ENCODE peak calls at places on chromosomes 2 and 18, in eight cellular contexts. One of them, this sample, is unnamed.

GRCh38 chr18:36814994-36815393 is 13.8 kb downstream of the TPGS2 start:
- DNase-seq in tibial nerve: no peak
- DNase-seq in A549: no peak
- DNase-seq in transverse colon: no peak
- DNase-seq in K562: peak; percentile 34
- DNase-seq in ovary: no peak
- DNase-seq in stomach: no peak
- DNase-seq in H1: no peak
- DNase-seq in this sample: no peak

GRCh38 chr2:8456149-8457091 is 225.4 kb upstream of the ID2 start:
- DNase-seq in tibial nerve: no peak
- DNase-seq in A549: no peak
- DNase-seq in transverse colon: no peak
- DNase-seq in K562: no peak
- DNase-seq in ovary: no peak
- DNase-seq in stomach: peak; percentile 31
- DNase-seq in H1: no peak
- DNase-seq in this sample: no peak

GRCh38 chr18:48002933-48003365 is 72.5 kb upstream of the SMAD2 start:
- DNase-seq in tibial nerve: no peak
- DNase-seq in A549: peak; percentile 97
- DNase-seq in transverse colon: peak; percentile 67
- DNase-seq in K562: no peak
- DNase-seq in ovary: no peak
- DNase-seq in stomach: peak; percentile 28
- DNase-seq in H1: no peak
- DNase-seq in this sample: peak; percentile 62

GRCh38 chr2:42116195-42117181 is 52.7 kb upstream of the EML4 start:
- DNase-seq in tibial nerve: no peak
- DNase-seq in A549: no peak
- DNase-seq in transverse colon: no peak
- DNase-seq in K562: no peak
- DNase-seq in ovary: no peak
- DNase-seq in stomach: no peak
- DNase-seq in H1: no peak
- DNase-seq in this sample: no peak

GRCh38 chr2:88874063-88874657 is 182.7 kb downstream of the RPIA start:
- DNase-seq in tibial nerve: peak; percentile 68
- DNase-seq in A549: peak; percentile 71
- DNase-seq in transverse colon: no peak
- DNase-seq in K562: peak; percentile 49
- DNase-seq in ovary: no peak
- DNase-seq in stomach: no peak
- DNase-seq in H1: no peak
- DNase-seq in this sample: no peak

GRCh38 chr2:36352711-36353110 is 2.9 kb upstream of the CRIM1 start:
- DNase-seq in tibial nerve: no peak
- DNase-seq in A549: peak; percentile 66
- DNase-seq in transverse colon: no peak
- DNase-seq in K562: no peak
- DNase-seq in ovary: no peak
- DNase-seq in stomach: no peak
- DNase-seq in H1: no peak
- DNase-seq in this sample: no peak

GRCh38 chr2:219626540-219626939 is 890 bp upstream of the SLC4A3 start:
- DNase-seq in tibial nerve: no peak
- DNase-seq in A549: no peak
- DNase-seq in transverse colon: no peak
- DNase-seq in K562: no peak
- DNase-seq in ovary: peak; percentile 41
- DNase-seq in stomach: no peak
- DNase-seq in H1: no peak
- DNase-seq in this sample: no peak

GRCh38 chr18:54712315-54712714 is 116.0 kb upstream of the RAB27B start:
- DNase-seq in tibial nerve: no peak
- DNase-seq in A549: peak; percentile 10
- DNase-seq in transverse colon: peak; percentile 56
- DNase-seq in K562: no peak
- DNase-seq in ovary: no peak
- DNase-seq in stomach: no peak
- DNase-seq in H1: no peak
- DNase-seq in this sample: no peak

GRCh38 chr2:170324640-170325046 is 146.7 kb downstream of the MYO3B start:
- DNase-seq in tibial nerve: no peak
- DNase-seq in A549: peak; percentile 54
- DNase-seq in transverse colon: peak; percentile 12
- DNase-seq in K562: peak; percentile 42
- DNase-seq in ovary: no peak
- DNase-seq in stomach: peak; percentile 26
- DNase-seq in H1: peak; percentile 67
- DNase-seq in this sample: no peak

GRCh38 chr2:85971369-85971768 is 82.6 kb upstream of the ST3GAL5 start:
- DNase-seq in tibial nerve: no peak
- DNase-seq in A549: no peak
- DNase-seq in transverse colon: no peak
- DNase-seq in K562: no peak
- DNase-seq in ovary: no peak
- DNase-seq in stomach: no peak
- DNase-seq in H1: no peak
- DNase-seq in this sample: no peak

GRCh38 chr2:50385361-50385760 is 646.6 kb downstream of the NRXN1 start:
- DNase-seq in tibial nerve: no peak
- DNase-seq in A549: no peak
- DNase-seq in transverse colon: no peak
- DNase-seq in K562: no peak
- DNase-seq in ovary: no peak
- DNase-seq in stomach: no peak
- DNase-seq in H1: no peak
- DNase-seq in this sample: no peak

GRCh38 chr2:95207111-95207961 is at the start of gene ZNF892:
- DNase-seq in tibial nerve: peak; percentile 82
- DNase-seq in A549: peak; percentile 94
- DNase-seq in transverse colon: peak; percentile 94
- DNase-seq in K562: peak; percentile 75
- DNase-seq in ovary: peak; percentile 89
- DNase-seq in stomach: peak; percentile 92
- DNase-seq in H1: peak; percentile 92
- DNase-seq in this sample: peak; percentile 92

GRCh38 chr2:201452058-201452736 is 657 bp downstream of the STRADB start:
- DNase-seq in tibial nerve: no peak
- DNase-seq in A549: no peak
- DNase-seq in transverse colon: peak; percentile 27
- DNase-seq in K562: no peak
- DNase-seq in ovary: no peak
- DNase-seq in stomach: no peak
- DNase-seq in H1: no peak
- DNase-seq in this sample: no peak

GRCh38 chr18:32366586-32367538 is 103.8 kb downstream of the GAREM1 start:
- DNase-seq in tibial nerve: no peak
- DNase-seq in A549: no peak
- DNase-seq in transverse colon: no peak
- DNase-seq in K562: no peak
- DNase-seq in ovary: no peak
- DNase-seq in stomach: no peak
- DNase-seq in H1: no peak
- DNase-seq in this sample: no peak

GRCh38 chr2:40721595-40721994 is 269.7 kb upstream of the SLC8A1 start:
- DNase-seq in tibial nerve: no peak
- DNase-seq in A549: no peak
- DNase-seq in transverse colon: no peak
- DNase-seq in K562: no peak
- DNase-seq in ovary: no peak
- DNase-seq in stomach: no peak
- DNase-seq in H1: no peak
- DNase-seq in this sample: no peak

GRCh38 chr2:170170281-170171035 is 7.5 kb upstream of the MYO3B start:
- DNase-seq in tibial nerve: no peak
- DNase-seq in A549: no peak
- DNase-seq in transverse colon: no peak
- DNase-seq in K562: no peak
- DNase-seq in ovary: no peak
- DNase-seq in stomach: no peak
- DNase-seq in H1: no peak
- DNase-seq in this sample: no peak

GRCh38 chr2:69945447-69945846 is 16.0 kb downstream of the ASPRV1 start:
- DNase-seq in tibial nerve: no peak
- DNase-seq in A549: no peak
- DNase-seq in transverse colon: no peak
- DNase-seq in K562: no peak
- DNase-seq in ovary: no peak
- DNase-seq in stomach: peak; percentile 42
- DNase-seq in H1: no peak
- DNase-seq in this sample: no peak

GRCh38 chr2:120952318-120952717 is 216.7 kb downstream of the GLI2 start:
- DNase-seq in tibial nerve: no peak
- DNase-seq in A549: no peak
- DNase-seq in transverse colon: no peak
- DNase-seq in K562: no peak
- DNase-seq in ovary: no peak
- DNase-seq in stomach: no peak
- DNase-seq in H1: no peak
- DNase-seq in this sample: no peak

GRCh38 chr2:177183860-177184259 is 28.7 kb upstream of the HNRNPA3 start:
- DNase-seq in tibial nerve: no peak
- DNase-seq in A549: no peak
- DNase-seq in transverse colon: no peak
- DNase-seq in K562: no peak
- DNase-seq in ovary: no peak
- DNase-seq in stomach: no peak
- DNase-seq in H1: no peak
- DNase-seq in this sample: no peak

GRCh38 chr2:60351802-60352201 is 201.7 kb downstream of the BCL11A start:
- DNase-seq in tibial nerve: no peak
- DNase-seq in A549: no peak
- DNase-seq in transverse colon: no peak
- DNase-seq in K562: no peak
- DNase-seq in ovary: no peak
- DNase-seq in stomach: no peak
- DNase-seq in H1: peak; percentile 41
- DNase-seq in this sample: peak; percentile 59

GRCh38 chr2:218465987-218466633 is 47.2 kb downstream of the VIL1 start:
- DNase-seq in tibial nerve: no peak
- DNase-seq in A549: peak; percentile 23
- DNase-seq in transverse colon: no peak
- DNase-seq in K562: no peak
- DNase-seq in ovary: no peak
- DNase-seq in stomach: no peak
- DNase-seq in H1: no peak
- DNase-seq in this sample: no peak

GRCh38 chr2:227033471-227034148 is 130.4 kb downstream of the COL4A4 start:
- DNase-seq in tibial nerve: peak; percentile 12
- DNase-seq in A549: peak; percentile 55
- DNase-seq in transverse colon: peak; percentile 59
- DNase-seq in K562: peak; percentile 35
- DNase-seq in ovary: no peak
- DNase-seq in stomach: peak; percentile 70
- DNase-seq in H1: peak; percentile 86
- DNase-seq in this sample: peak; percentile 70
- TF ChIP-seq EP300 in tibial nerve: no peak
- TF ChIP-seq EP300 in A549: no peak
- TF ChIP-seq EP300 in transverse colon: no peak
- TF ChIP-seq EP300 in K562: no peak
- TF ChIP-seq EP300 in ovary: no peak
- TF ChIP-seq EP300 in stomach: no peak
- TF ChIP-seq EP300 in H1: no peak
- TF ChIP-seq EP300 in this sample: no peak

GRCh38 chr2:102032368-102033027 is 40.7 kb downstream of the IL1R2 start:
- DNase-seq in tibial nerve: no peak
- DNase-seq in A549: peak; percentile 11
- DNase-seq in transverse colon: no peak
- DNase-seq in K562: no peak
- DNase-seq in ovary: no peak
- DNase-seq in stomach: no peak
- DNase-seq in H1: no peak
- DNase-seq in this sample: no peak
- TF ChIP-seq EP300 in tibial nerve: no peak
- TF ChIP-seq EP300 in A549: no peak
- TF ChIP-seq EP300 in transverse colon: no peak
- TF ChIP-seq EP300 in K562: no peak
- TF ChIP-seq EP300 in ovary: no peak
- TF ChIP-seq EP300 in stomach: no peak
- TF ChIP-seq EP300 in H1: no peak
- TF ChIP-seq EP300 in this sample: no peak

DNA sequence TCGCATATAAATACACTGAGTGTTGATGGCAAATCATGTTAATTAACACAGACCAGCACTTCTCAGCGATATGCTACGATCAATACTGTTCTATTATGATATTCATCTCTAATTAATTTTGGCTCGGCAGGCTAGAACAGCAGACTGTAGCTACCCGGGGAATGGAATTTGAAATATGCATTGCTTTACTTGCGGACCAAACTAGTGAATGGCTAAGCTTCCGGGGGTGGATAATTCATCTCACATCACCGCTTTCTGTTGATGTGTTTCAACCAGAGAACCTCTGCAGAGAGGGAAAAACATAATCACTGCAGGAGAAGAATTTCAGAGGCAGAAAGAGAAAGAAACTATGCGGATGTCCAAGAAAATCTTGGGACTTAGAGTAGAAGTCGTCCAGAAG is 491.0 kb downstream of the STK39 start:
- DNase-seq in tibial nerve: no peak
- DNase-seq in A549: no peak
- DNase-seq in transverse colon: no peak
- DNase-seq in K562: no peak
- DNase-seq in ovary: no peak
- DNase-seq in stomach: no peak
- DNase-seq in H1: no peak
- DNase-seq in this sample: no peak
- TF ChIP-seq EP300 in tibial nerve: no peak
- TF ChIP-seq EP300 in A549: no peak
- TF ChIP-seq EP300 in transverse colon: no peak
- TF ChIP-seq EP300 in K562: no peak
- TF ChIP-seq EP300 in ovary: no peak
- TF ChIP-seq EP300 in stomach: no peak
- TF ChIP-seq EP300 in H1: no peak
- TF ChIP-seq EP300 in this sample: no peak

GRCh38 chr2:106868199-106868598 is 17.8 kb downstream of the ST6GAL2 start:
- DNase-seq in tibial nerve: no peak
- DNase-seq in A549: peak; percentile 33
- DNase-seq in transverse colon: no peak
- DNase-seq in K562: peak; percentile 21
- DNase-seq in ovary: no peak
- DNase-seq in stomach: no peak
- DNase-seq in H1: no peak
- DNase-seq in this sample: no peak
- TF ChIP-seq EP300 in tibial nerve: no peak
- TF ChIP-seq EP300 in A549: no peak
- TF ChIP-seq EP300 in transverse colon: no peak
- TF ChIP-seq EP300 in K562: no peak
- TF ChIP-seq EP300 in ovary: no peak
- TF ChIP-seq EP300 in stomach: no peak
- TF ChIP-seq EP300 in H1: no peak
- TF ChIP-seq EP300 in this sample: no peak

GRCh38 chr18:69689081-69689759 is 258.5 kb downstream of the CD226 start:
- DNase-seq in tibial nerve: no peak
- DNase-seq in A549: no peak
- DNase-seq in transverse colon: no peak
- DNase-seq in K562: no peak
- DNase-seq in ovary: no peak
- DNase-seq in stomach: no peak
- DNase-seq in H1: no peak
- DNase-seq in this sample: no peak
- TF ChIP-seq EP300 in tibial nerve: no peak
- TF ChIP-seq EP300 in A549: no peak
- TF ChIP-seq EP300 in transverse colon: no peak
- TF ChIP-seq EP300 in K562: no peak
- TF ChIP-seq EP300 in ovary: no peak
- TF ChIP-seq EP300 in stomach: no peak
- TF ChIP-seq EP300 in H1: no peak
- TF ChIP-seq EP300 in this sample: no peak

This sample was measured in upper lobe of left lung.